ENCODE peak calls at places on chromosome 4, in eight cellular contexts. U is tibial nerve, G is ovary, X is body of pancreas, P is heart left ventricle, M is transverse colon, D is IMR-90, J is adrenal gland. S is an unnamed sample. For H3K27me3, the result is how much of the 10 kb centered on the place peaks cover.

GRCh38 chr4:97366661-97367060 is 776.6 kb downstream of the STPG2 start:
- DNase-seq in X (no peak), M (no peak), P (no peak), U (no peak), G (no peak), J (no peak), D (no peak), S (no peak)

GRCh38 chr4:66741081-66741480 is 804.2 kb downstream of the CENPC start:
- DNase-seq in U (no peak), D (no peak), P (no peak), X (no peak), J (no peak), M (no peak), G (no peak), S (no peak)

GRCh38 chr4:41620594-41621256 is 82.8 kb downstream of the LIMCH1 start:
- DNase-seq in P (no peak), X (no peak), U (no peak), M (no peak), G (no peak), D (no peak), J (peak), S (no peak)

GRCh38 chr4:52751349-52751911 is at the start of gene ERVMER34-1:
- DNase-seq in P (peak), J (peak), M (peak), X (peak), G (peak), U (no peak), D (no peak), S (peak)

GRCh38 chr4:142818476-142818875 is 27.6 kb downstream of the INPP4B start:
- DNase-seq in G (no peak), M (no peak), X (no peak), D (no peak), U (no peak), J (no peak), P (no peak), S (no peak)

GRCh38 chr4:169179609-169180526 is 90.9 kb downstream of the SH3RF1 start:
- DNase-seq in G (no peak), U (no peak), D (peak), X (no peak), P (no peak), J (no peak), M (no peak), S (peak)

GRCh38 chr4:166252487-166253402 is 379.7 kb downstream of the TLL1 start:
- DNase-seq in G (no peak), X (peak), M (no peak), J (peak), D (no peak), P (no peak), U (no peak), S (no peak)

GRCh38 chr4:102497986-102498385 is 3.2 kb upstream of the NFKB1 start:
- DNase-seq in G (no peak), P (no peak), X (no peak), D (no peak), J (no peak), M (no peak), U (no peak), S (no peak)

GRCh38 chr4:31026216-31026615 is 306.0 kb downstream of the PCDH7 start:
- DNase-seq in G (no peak), X (no peak), J (no peak), M (no peak), P (no peak), U (no peak), D (no peak), S (no peak)

GRCh38 chr4:145618210-145618911 is 824 bp upstream of the MMAA start:
- DNase-seq in J (no peak), X (peak), U (no peak), P (no peak), M (peak), G (peak), D (no peak), S (no peak)

GRCh38 chr4:171478181-171478580 is 335.0 kb upstream of the GALNTL6 start:
- DNase-seq in X (no peak), J (no peak), U (no peak), M (no peak), D (no peak), P (no peak), G (no peak), S (no peak)

GRCh38 chr4:67593741-67594175 is 35.2 kb downstream of the STAP1 start:
- DNase-seq in P (no peak), G (no peak), U (no peak), D (peak), X (peak), M (no peak), J (no peak), S (no peak)

GRCh38 chr4:145248971-145249370 is 68.6 kb upstream of the OTUD4 start:
- DNase-seq in J (no peak), G (no peak), D (no peak), U (no peak), M (no peak), P (no peak), X (no peak), S (no peak)

GRCh38 chr4:98747659-98748091 is 89.3 kb upstream of the TSPAN5 start:
- DNase-seq in U (no peak), D (no peak), M (peak), X (no peak), G (no peak), J (no peak), P (no peak), S (peak)

GRCh38 chr4:123299212-123299651 is 97.4 kb upstream of the SPRY1 start:
- DNase-seq in M (no peak), P (no peak), D (peak), U (no peak), G (no peak), X (no peak), J (no peak), S (no peak)

GRCh38 chr4:40822781-40823180 is 73.0 kb downstream of the NSUN7 start:
- DNase-seq in D (no peak), G (no peak), X (no peak), U (no peak), J (no peak), M (no peak), P (no peak), S (no peak)

GRCh38 chr4:120714581-120714980 is 207.9 kb downstream of the PRDM5 start:
- DNase-seq in U (no peak), D (no peak), P (no peak), G (no peak), X (no peak), M (no peak), J (no peak), S (no peak)

GRCh38 chr4:14348506-14348905 is 653.8 kb upstream of the CPEB2 start:
- DNase-seq in U (no peak), J (no peak), P (no peak), X (no peak), D (peak), M (no peak), G (no peak), S (no peak)

GRCh38 chr4:105990933-105991332 is 95.7 kb downstream of the NPNT start:
- DNase-seq in U (no peak), J (peak), P (peak), D (peak), X (peak), G (peak), M (peak), S (peak)

GRCh38 chr4:4321951-4322688 is 32.1 kb downstream of the ZBTB49 start:
- DNase-seq in G (no peak), J (no peak), M (no peak), P (no peak), X (no peak), U (no peak), D (no peak), S (no peak)

GRCh38 chr4:38673109-38673978 is 9.3 kb downstream of the KLF3 start:
- DNase-seq in M (peak), G (peak), D (no peak), P (peak), X (peak), U (no peak), J (no peak), S (peak)
- H3K27me3 ChIP-seq in M (under half), G (under half), D (under half), P (under half), X (under half), U (under half), J (under half), S (under half)

GRCh38 chr4:80266267-80266901 is at the start of gene FGF5:
- DNase-seq in D (peak), M (peak), P (peak), J (no peak), G (peak), X (peak), U (no peak), S (peak)
- TF ChIP-seq POLR2A in D (peak), M (no peak), P (no peak), J (no peak), G (no peak), X (no peak), U (no peak), S (no peak)

GRCh38 chr4:187268940-187269339 is 545.3 kb upstream of the FAT1 start:
- DNase-seq in J (no peak), D (peak), M (no peak), U (no peak), G (no peak), P (no peak), X (no peak), S (no peak)

GRCh38 chr4:187270154-187270553 is 546.5 kb upstream of the FAT1 start:
- DNase-seq in G (no peak), P (no peak), J (no peak), X (no peak), U (no peak), D (no peak), M (no peak), S (no peak)

GRCh38 chr4:187276786-187277408 is 553.2 kb upstream of the FAT1 start:
- DNase-seq in J (no peak), U (no peak), M (no peak), G (no peak), P (no peak), X (no peak), D (peak), S (no peak)

GRCh38 chr4:187271848-187272247 is 548.2 kb upstream of the FAT1 start:
- DNase-seq in P (no peak), G (no peak), D (no peak), J (no peak), M (no peak), X (no peak), U (no peak), S (no peak)
- H3K27me3 ChIP-seq in P (under half), G (under half), D (under half), J (under half), M (under half), X (under half), U (under half), S (under half)

GRCh38 chr4:26866203-26866602 is 5.6 kb downstream of the STIM2 start:
- DNase-seq in P (no peak), M (no peak), D (no peak), G (no peak), J (no peak), X (no peak), U (no peak), S (no peak)

GRCh38 chr4:26863512-26863911 is 2.9 kb downstream of the STIM2 start:
- DNase-seq in M (no peak), P (no peak), J (no peak), D (no peak), U (no peak), G (no peak), X (no peak), S (no peak)

GRCh38 chr4:26862381-26862915 is 1.8 kb downstream of the STIM2 start:
- DNase-seq in X (no peak), M (no peak), P (no peak), U (no peak), D (no peak), J (no peak), G (no peak), S (no peak)

GRCh38 chr4:26866781-26867180 is 6.1 kb downstream of the STIM2 start:
- DNase-seq in M (no peak), U (no peak), P (no peak), J (no peak), G (no peak), X (no peak), D (no peak), S (no peak)

DNA sequence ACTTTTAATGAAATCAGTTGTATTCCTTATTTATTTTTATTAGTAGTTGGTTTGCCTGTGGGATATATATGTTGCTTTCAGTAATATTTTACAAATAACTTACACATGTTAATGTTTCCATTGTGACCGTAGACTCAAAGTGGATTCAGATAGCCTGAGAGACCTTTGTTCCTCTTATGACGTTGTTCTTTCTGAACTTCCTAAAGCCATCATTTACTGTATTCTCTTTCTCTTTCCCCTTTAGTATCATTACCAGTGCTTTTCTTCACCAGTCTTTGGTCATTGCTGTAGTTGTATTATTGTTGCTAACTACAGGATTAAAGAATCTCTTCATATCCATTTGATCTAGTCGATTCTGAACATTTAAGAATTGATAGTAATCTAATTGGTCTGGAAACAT is 4.3 kb downstream of the STIM2 start:
- DNase-seq in M (no peak), J (no peak), U (no peak), P (no peak), X (no peak), D (no peak), G (no peak), S (no peak)
- TF ChIP-seq POLR2A in M (no peak), J (no peak), U (no peak), P (no peak), X (no peak), D (no peak), G (no peak), S (no peak)

GRCh38 chr4:1766336-1767057 is 26.6 kb upstream of the FGFR3 start:
- DNase-seq in M (no peak), G (no peak), J (peak), P (no peak), D (no peak), X (peak), U (no peak), S (no peak)
- H3K27me3 ChIP-seq in M (half or more), G (under half), J (under half), P (under half), D (under half), X (under half), U (half or more), S (under half)

GRCh38 chr4:10115657-10116624 is 658 bp downstream of the WDR1 start:
- DNase-seq in X (peak), P (no peak), J (peak), U (no peak), M (peak), D (no peak), G (peak), S (peak)

GRCh38 chr4:10118355-10119004 is 1.9 kb upstream of the WDR1 start:
- DNase-seq in M (no peak), J (no peak), G (no peak), P (no peak), X (no peak), U (no peak), D (no peak), S (no peak)

GRCh38 chr4:10119263-10119662 is 2.7 kb upstream of the WDR1 start:
- DNase-seq in D (no peak), X (no peak), U (no peak), J (no peak), G (no peak), P (no peak), M (no peak), S (no peak)

GRCh38 chr4:10116625-10117423 is at the start of gene WDR1:
- DNase-seq in P (peak), X (peak), J (peak), D (peak), M (peak), U (peak), G (peak), S (peak)

GRCh38 chr4:10117424-10118354 is 1.1 kb upstream of the WDR1 start:
- DNase-seq in G (peak), D (no peak), M (peak), P (no peak), X (no peak), U (no peak), J (peak), S (no peak)
- TF ChIP-seq POLR2A in G (no peak), D (no peak), M (no peak), P (no peak), X (no peak), U (no peak), J (no peak), S (no peak)

DNA sequence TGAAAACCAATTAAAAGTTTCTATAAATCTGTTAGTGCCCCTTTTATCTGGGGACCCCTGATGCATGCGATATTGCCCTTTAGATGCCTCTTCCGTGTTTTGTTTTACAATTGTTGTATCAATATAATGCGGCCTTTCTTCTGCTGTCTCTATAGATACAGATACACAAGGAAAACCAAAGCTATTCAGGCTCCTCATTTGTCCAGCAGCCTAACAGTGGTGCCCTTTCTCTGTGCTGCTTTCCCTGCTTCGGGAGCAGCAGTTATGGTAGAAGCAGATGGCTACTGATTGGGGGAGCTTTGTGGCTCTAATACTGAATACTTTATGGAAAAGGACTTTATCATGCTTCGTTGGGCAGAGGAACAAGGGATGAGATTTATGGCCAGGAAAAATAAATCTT is 10.6 kb upstream of the PRDM8 start:
- DNase-seq in X (no peak), M (no peak), G (no peak), P (no peak), J (no peak), U (no peak), D (no peak), S (no peak)
- H3K27me3 ChIP-seq in X (under half), M (half or more), G (under half), P (under half), J (under half), U (half or more), D (under half), S (under half)

S was measured in prostate gland.